ENCODE peak calls at places on chromosome 16, in nine cellular contexts. A is stomach, P is K562, K is breast epithelium, Q is HepG2, D is transverse colon, I is suprapubic skin, E is SK-N-SH, J is endothelial cell of umbilical vein. R is an unnamed sample.

GRCh38 chr16:81600275-81600674 is 155.7 kb downstream of the CMIP start:
- DNase-seq in A (no peak), J (peak; percentile 46), P (no peak), D (no peak), I (no peak), K (no peak), Q (peak; percentile 84), E (peak; percentile 81), R (peak; percentile 46)

GRCh38 chr16:78647491-78647890 is 548.0 kb downstream of the WWOX start:
- DNase-seq in E (no peak), D (no peak), A (no peak), K (no peak), P (no peak), Q (no peak), J (no peak), I (no peak), R (no peak)

GRCh38 chr16:31386157-31386984 is 6.8 kb upstream of the ITGAD start:
- DNase-seq in I (no peak), E (no peak), A (no peak), P (peak; percentile 25), J (no peak), D (no peak), Q (no peak), K (no peak), R (no peak)

GRCh38 chr16:10957771-10958486 is 13.6 kb downstream of the CLEC16A start:
- DNase-seq in E (no peak), I (no peak), Q (no peak), J (peak; percentile 66), K (no peak), D (no peak), A (no peak), P (no peak), R (no peak)

GRCh38 chr16:79658301-79659001 is 57.9 kb upstream of the MAF start:
- DNase-seq in A (peak; percentile 53), E (no peak), D (no peak), Q (peak; percentile 22), P (peak; percentile 50), I (no peak), K (peak; percentile 79), J (no peak), R (peak; percentile 83)

GRCh38 chr16:76900285-76901263 is 290.4 kb upstream of the MON1B start:
- DNase-seq in A (no peak), P (no peak), J (no peak), D (no peak), K (no peak), Q (no peak), E (no peak), I (no peak), R (no peak)

GRCh38 chr16:2275476-2276450 is 7.8 kb upstream of the RNPS1 start:
- DNase-seq in E (no peak), A (no peak), I (no peak), J (no peak), Q (no peak), D (no peak), K (no peak), P (no peak), R (no peak)

GRCh38 chr16:78522327-78522726 is 422.9 kb downstream of the WWOX start:
- DNase-seq in A (no peak), Q (no peak), E (no peak), D (no peak), J (no peak), I (no peak), P (no peak), K (no peak), R (peak; percentile 14)

GRCh38 chr16:83143788-83144187 is 517.0 kb downstream of the CDH13 start:
- DNase-seq in A (no peak), E (no peak), K (no peak), P (no peak), I (no peak), D (peak; percentile 9), J (no peak), Q (peak; percentile 13), R (no peak)

GRCh38 chr16:49858200-49859129 is 2.6 kb upstream of the ZNF423 start:
- DNase-seq in K (no peak), D (peak; percentile 58), Q (no peak), P (no peak), A (no peak), J (peak; percentile 22), E (peak; percentile 82), I (no peak), R (no peak)

GRCh38 chr16:5502944-5503343 is 405.3 kb upstream of the EEF2KMT start:
- DNase-seq in Q (no peak), D (no peak), J (no peak), K (no peak), A (no peak), E (no peak), P (no peak), I (no peak), R (no peak)

GRCh38 chr16:58678269-58678668 is 6.3 kb downstream of the SLC38A7 start:
- DNase-seq in E (no peak), J (no peak), I (no peak), Q (no peak), D (no peak), A (no peak), K (no peak), P (no peak), R (no peak)
- H3K4me1 ChIP-seq in E (peaks cover 2% of the 10 kb centered on the region), J (peaks cover 3% of the 10 kb centered on the region), I (peaks cover 1% of the 10 kb centered on the region), Q (peaks cover 6% of the 10 kb centered on the region), D (no peaks in the 10 kb centered on the region), A (peaks cover 4% of the 10 kb centered on the region), K (no peaks in the 10 kb centered on the region), P (no peaks in the 10 kb centered on the region), R (no peaks in the 10 kb centered on the region)

GRCh38 chr16:56626685-56627084 is 1.1 kb downstream of the MT1E start:
- DNase-seq in J (no peak), I (no peak), A (no peak), P (no peak), E (no peak), K (no peak), Q (no peak), D (no peak), R (no peak)

GRCh38 chr16:56628486-56629035 is 3.0 kb downstream of the MT1E start:
- DNase-seq in Q (peak; percentile 26), E (no peak), A (no peak), I (no peak), D (no peak), P (no peak), K (no peak), J (no peak), R (no peak)

GRCh38 chr16:56623637-56624036 is 1.9 kb upstream of the MT1E start:
- DNase-seq in J (no peak), E (no peak), P (no peak), I (no peak), D (no peak), Q (no peak), A (no peak), K (no peak), R (no peak)

GRCh38 chr16:56625943-56626654 is 518 bp downstream of the MT1E start:
- DNase-seq in E (no peak), Q (no peak), A (no peak), J (no peak), I (no peak), P (no peak), K (peak; percentile 44), D (peak; percentile 56), R (no peak)

DNA sequence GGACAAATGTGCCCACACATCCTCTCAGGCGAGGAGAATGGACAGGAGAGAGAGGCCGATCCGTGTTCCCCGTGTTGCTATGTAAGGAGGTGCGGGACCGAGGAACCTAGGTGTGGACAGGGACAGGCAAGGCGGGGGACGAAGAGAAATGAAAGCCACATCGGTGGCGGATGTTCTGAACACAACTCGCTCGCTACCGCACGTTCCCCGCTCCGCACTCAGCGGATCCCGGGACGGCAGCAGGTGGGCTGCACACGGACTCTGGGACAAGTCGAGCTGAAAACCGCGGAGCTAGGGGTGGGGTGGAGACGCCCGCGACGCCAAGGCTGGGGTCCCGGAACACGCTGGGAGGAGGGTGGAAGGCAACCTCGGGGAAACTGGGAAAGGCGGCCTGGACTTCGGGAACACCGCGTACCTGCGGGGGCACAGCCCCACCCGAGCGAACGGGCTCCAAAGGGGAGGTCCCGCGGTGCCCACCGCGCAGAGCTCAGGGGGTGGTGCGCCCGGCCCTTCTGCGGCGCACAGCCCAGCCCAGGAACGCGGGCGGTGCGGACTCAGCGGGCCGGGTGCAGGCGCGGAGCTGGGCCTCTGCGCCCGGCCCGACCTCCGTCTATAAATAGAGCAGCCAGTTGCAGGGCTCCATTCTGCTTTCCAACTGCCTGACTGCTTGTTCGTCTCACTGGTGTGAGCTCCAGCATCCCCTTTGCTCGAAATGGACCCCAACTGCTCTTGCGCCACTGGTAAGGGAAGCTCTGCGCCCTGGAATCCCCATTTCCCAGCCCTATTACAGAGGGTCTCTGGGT is at the start of gene MT1E:
- DNase-seq in I (peak; percentile 86), E (peak; percentile 76), D (peak; percentile 83), A (peak; percentile 93), J (peak; percentile 54), P (no peak), K (peak; percentile 83), Q (peak; percentile 63), R (peak; percentile 50)
- TF ChIP-seq POLR2AphosphoS5 in I (peak; percentile 93), E (peak; percentile 98), D (peak; percentile 84), A (peak; percentile 52), J (peak; percentile 100), P (no peak), K (peak; percentile 95), Q (peak; percentile 77), R (peak; percentile 18)

GRCh38 chr16:19698480-19699465 is 19.3 kb downstream of the KNOP1 start:
- DNase-seq in E (no peak), P (no peak), J (no peak), Q (no peak), D (no peak), A (no peak), K (no peak), I (no peak), R (no peak)

GRCh38 chr16:19700319-19700781 is 17.7 kb downstream of the KNOP1 start:
- DNase-seq in I (no peak), D (peak; percentile 57), E (no peak), J (peak; percentile 69), K (no peak), P (no peak), Q (peak; percentile 79), A (no peak), R (peak; percentile 36)

GRCh38 chr16:19697756-19698318 is 20.2 kb downstream of the KNOP1 start:
- DNase-seq in E (no peak), J (no peak), K (no peak), Q (no peak), D (peak; percentile 45), A (peak; percentile 77), P (no peak), I (no peak), R (no peak)

GRCh38 chr16:19701091-19701490 is 16.9 kb downstream of the KNOP1 start:
- DNase-seq in A (no peak), K (no peak), P (no peak), Q (no peak), I (no peak), D (no peak), J (no peak), E (no peak), R (no peak)

DNA sequence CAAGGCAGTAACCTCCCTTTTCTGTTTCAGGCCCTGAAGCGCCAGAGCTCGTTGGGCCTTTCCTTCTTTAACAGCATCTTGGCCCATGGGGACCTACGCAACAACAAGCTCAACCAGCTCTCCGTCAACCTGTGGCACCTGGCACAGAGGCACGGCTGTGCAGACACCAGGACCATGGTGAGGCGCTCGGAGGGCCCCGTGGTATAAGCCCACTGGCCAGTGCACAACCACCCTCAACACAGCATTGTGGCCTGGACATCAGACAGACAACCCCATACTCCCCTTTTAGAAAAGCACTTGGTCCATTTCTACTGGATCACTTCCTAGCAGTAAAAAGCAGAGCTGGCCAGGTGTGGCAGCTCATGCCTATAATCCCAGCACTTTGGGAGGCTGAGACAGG is 18.6 kb downstream of the KNOP1 start:
- DNase-seq in I (no peak), P (no peak), A (no peak), D (no peak), K (no peak), J (no peak), E (no peak), Q (no peak), R (no peak)
- H3K4me1 ChIP-seq in I (peaks cover 59% of the 10 kb centered on the region), P (peaks cover 9% of the 10 kb centered on the region), A (peaks cover 60% of the 10 kb centered on the region), D (peaks cover 24% of the 10 kb centered on the region), K (peaks cover 7% of the 10 kb centered on the region), J (peaks cover 17% of the 10 kb centered on the region), E (peaks cover 16% of the 10 kb centered on the region), Q (peaks cover 20% of the 10 kb centered on the region), R (peaks cover 9% of the 10 kb centered on the region)

GRCh38 chr16:3611145-3611977 is at the start of gene SLX4:
- DNase-seq in J (peak; percentile 91), I (peak; percentile 92), P (peak; percentile 96), K (peak; percentile 86), E (peak; percentile 100), A (peak; percentile 95), D (peak; percentile 93), Q (peak; percentile 84), R (peak; percentile 87)
- TF ChIP-seq POLR2AphosphoS5 in J (peak; percentile 86), I (no peak), P (peak; percentile 55), K (no peak), E (peak; percentile 58), A (peak; percentile 37), D (peak; percentile 68), Q (peak; percentile 73), R (peak; percentile 67)

R was measured in prostate gland.